ENCODE peak calls at places on chromosome 11, in seven cellular contexts. M is HCT116, O is GM12878, U is H1, W is HepG2, H is K562, P is SK-N-SH. E is an unnamed sample.

GRCh38 chr11:35945137-35945518 is 1.3 kb downstream of the LDLRAD3 start:
- DNase-seq in M (no peak), O (no peak), U (no peak), W (no peak), H (no peak), P (no peak), E (no peak)

GRCh38 chr11:87290304-87290922 is 252.7 kb downstream of the TMEM135 start:
- DNase-seq in M (peak), O (no peak), U (no peak), W (peak), H (peak), P (peak), E (peak)

GRCh38 chr11:14842002-14842401 is 50.0 kb downstream of the CYP2R1 start:
- DNase-seq in M (no peak), O (no peak), U (no peak), W (no peak), H (no peak), P (no peak), E (no peak)

GRCh38 chr11:129946256-129946655 is 50.9 kb upstream of the NFRKB start:
- DNase-seq in M (no peak), O (no peak), U (no peak), W (no peak), H (no peak), P (no peak), E (no peak)

GRCh38 chr11:19961225-19961624 is 199.1 kb downstream of the DBX1 start:
- DNase-seq in M (no peak), O (no peak), U (no peak), W (no peak), H (no peak), P (no peak), E (no peak)

GRCh38 chr11:129704831-129705230 is 110.8 kb upstream of the TMEM45B start:
- DNase-seq in M (no peak), O (no peak), U (no peak), W (no peak), H (no peak), P (no peak), E (no peak)

GRCh38 chr11:90438069-90438468 is 215.2 kb upstream of the CHORDC1 start:
- DNase-seq in M (no peak), O (no peak), U (no peak), W (no peak), H (no peak), P (no peak), E (no peak)

GRCh38 chr11:134542401-134543143 is 130.5 kb upstream of the B3GAT1 start:
- DNase-seq in M (peak), O (no peak), U (no peak), W (no peak), H (no peak), P (no peak), E (peak)

GRCh38 chr11:117919326-117920275 is 9.6 kb downstream of the TMPRSS13 start:
- DNase-seq in M (no peak), O (no peak), U (no peak), W (no peak), H (no peak), P (no peak), E (no peak)

GRCh38 chr11:65274734-65275682 is 13.2 kb downstream of the POLA2 start:
- DNase-seq in M (peak), O (no peak), U (peak), W (peak), H (peak), P (peak), E (peak)

GRCh38 chr11:125314264-125315087 is 149.9 kb downstream of the PKNOX2 start:
- DNase-seq in M (no peak), O (no peak), U (no peak), W (no peak), H (no peak), P (no peak), E (no peak)

GRCh38 chr11:17992916-17993315 is 19.9 kb downstream of the SERGEF start:
- DNase-seq in M (no peak), O (no peak), U (no peak), W (no peak), H (no peak), P (no peak), E (no peak)

GRCh38 chr11:61791737-61792309 is 576 bp downstream of the TMEM258 start:
- DNase-seq in M (peak), O (no peak), U (no peak), W (peak), H (peak), P (peak), E (peak)

GRCh38 chr11:112884012-112884767 is 77.0 kb upstream of the NCAM1 start:
- DNase-seq in M (no peak), O (no peak), U (no peak), W (no peak), H (no peak), P (no peak), E (no peak)

GRCh38 chr11:64765291-64765803 is 5.6 kb upstream of the PYGM start:
- DNase-seq in M (no peak), O (no peak), U (no peak), W (no peak), H (no peak), P (peak), E (no peak)

GRCh38 chr11:34637303-34637702 is 16.4 kb downstream of the EHF start:
- DNase-seq in M (no peak), O (no peak), U (no peak), W (no peak), H (no peak), P (no peak), E (no peak)

GRCh38 chr11:97432926-97433325 is 1043.1 kb downstream of the JRKL start:
- DNase-seq in M (no peak), O (no peak), U (no peak), W (no peak), H (no peak), P (no peak), E (no peak)

GRCh38 chr11:65556470-65557279 is 1.5 kb downstream of the LTBP3 start:
- DNase-seq in M (no peak), O (no peak), U (no peak), W (no peak), H (no peak), P (no peak), E (peak)

GRCh38 chr11:79325851-79326250 is 115.0 kb downstream of the TENM4 start:
- DNase-seq in M (no peak), O (no peak), U (no peak), W (no peak), H (no peak), P (no peak), E (no peak)

GRCh38 chr11:850777-851762 is 8.4 kb downstream of the TSPAN4 start:
- DNase-seq in M (no peak), O (no peak), U (no peak), W (no peak), H (peak), P (peak), E (no peak)
- TF ChIP-seq JUND in M (no peak), O (no peak), U (no peak), W (no peak), H (no peak), P (no peak), E (no peak)

GRCh38 chr11:2375341-2375853 is 1.7 kb upstream of the CD81 start:
- DNase-seq in M (no peak), O (no peak), U (no peak), W (peak), H (no peak), P (no peak), E (no peak)

GRCh38 chr11:2376751-2377451 is at the start of gene CD81:
- DNase-seq in M (no peak), O (no peak), U (no peak), W (no peak), H (peak), P (peak), E (peak)

GRCh38 chr11:2377511-2378443 is 667 bp downstream of the CD81 start:
- DNase-seq in M (no peak), O (no peak), U (no peak), W (no peak), H (peak), P (peak), E (peak)

GRCh38 chr11:2375964-2376551 is 1.1 kb upstream of the CD81 start:
- DNase-seq in M (no peak), O (no peak), U (no peak), W (no peak), H (no peak), P (no peak), E (peak)

DNA sequence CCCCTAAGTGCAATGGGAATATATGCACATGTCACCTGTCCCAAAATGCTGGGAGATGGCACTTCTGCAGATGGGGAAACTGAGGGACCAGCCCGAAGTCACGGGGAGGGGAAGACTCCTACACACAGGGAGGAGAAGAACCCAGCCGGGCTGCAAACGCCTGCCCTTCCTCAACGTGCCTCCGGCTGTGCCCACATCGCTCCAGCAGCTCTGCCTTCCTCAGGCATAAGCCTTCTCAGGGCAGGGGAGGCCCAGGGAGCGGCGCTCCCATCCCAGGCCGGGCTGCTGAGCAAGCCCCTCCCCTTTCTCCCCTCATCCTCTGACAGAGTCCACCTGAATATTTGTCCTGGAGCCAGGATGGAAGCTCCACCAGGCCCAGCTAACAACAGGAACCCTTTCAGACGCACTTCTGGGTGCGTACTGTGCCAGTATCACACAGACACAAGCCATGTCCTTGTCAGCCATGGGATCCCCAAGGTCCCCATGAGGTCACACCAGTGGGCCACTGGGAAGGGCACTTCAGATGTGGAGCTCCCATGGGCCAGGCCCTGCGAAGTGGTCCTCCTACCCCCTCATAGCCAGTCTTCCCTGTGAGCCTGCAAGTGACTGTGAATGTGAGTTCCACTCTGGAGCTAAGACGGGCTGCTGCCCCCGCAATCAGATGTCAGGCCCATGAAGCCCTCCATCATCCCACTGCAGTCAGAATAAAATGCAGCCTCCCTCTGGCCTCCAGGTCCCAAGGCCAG is 2.5 kb upstream of the CD81 start:
- DNase-seq in M (no peak), O (no peak), U (no peak), W (no peak), H (no peak), P (no peak), E (no peak)
- TF ChIP-seq JUND in M (no peak), O (no peak), U (no peak), W (no peak), H (no peak), P (no peak), E (no peak)

GRCh38 chr11:105969756-105970155 is 52.3 kb downstream of the MSANTD4 start:
- DNase-seq in M (no peak), O (no peak), U (no peak), W (no peak), H (no peak), P (no peak), E (no peak)

GRCh38 chr11:105979997-105980703 is 41.9 kb downstream of the MSANTD4 start:
- DNase-seq in M (no peak), O (no peak), U (no peak), W (no peak), H (no peak), P (no peak), E (no peak)

DNA sequence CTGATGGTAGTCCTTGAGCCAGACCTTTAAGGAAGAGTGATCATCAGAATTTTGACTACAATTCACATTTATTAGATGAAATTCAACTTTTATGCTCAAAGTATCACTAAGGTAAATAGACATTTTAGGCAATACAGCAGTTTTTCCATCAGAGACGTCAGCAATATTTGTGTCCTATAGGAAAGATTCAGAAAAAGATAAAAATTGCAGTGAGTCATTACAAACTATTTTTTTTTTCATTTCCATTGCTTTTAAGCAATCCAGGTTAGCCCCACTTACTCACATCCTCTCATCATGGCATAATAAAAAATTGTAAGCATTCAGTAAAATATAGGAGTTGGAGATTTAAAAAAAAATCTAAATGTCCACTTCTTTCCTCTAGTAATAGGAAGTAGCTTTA is 46.9 kb downstream of the MSANTD4 start:
- DNase-seq in M (no peak), O (no peak), U (no peak), W (no peak), H (no peak), P (no peak), E (no peak)
- TF ChIP-seq JUND in M (no peak), O (no peak), U (no peak), W (no peak), H (no peak), P (no peak), E (no peak)

GRCh38 chr11:119758291-119758690 is 29.3 kb upstream of the NECTIN1 start:
- DNase-seq in M (no peak), O (no peak), U (no peak), W (no peak), H (no peak), P (no peak), E (no peak)

GRCh38 chr11:119756169-119756568 is 27.2 kb upstream of the NECTIN1 start:
- DNase-seq in M (no peak), O (no peak), U (no peak), W (no peak), H (no peak), P (no peak), E (no peak)

GRCh38 chr11:119759747-119760412 is 30.9 kb upstream of the NECTIN1 start:
- DNase-seq in M (no peak), O (no peak), U (no peak), W (no peak), H (no peak), P (no peak), E (no peak)

GRCh38 chr11:119757378-119757777 is 28.4 kb upstream of the NECTIN1 start:
- DNase-seq in M (no peak), O (no peak), U (no peak), W (no peak), H (no peak), P (no peak), E (no peak)

GRCh38 chr11:119759324-119759723 is 30.3 kb upstream of the NECTIN1 start:
- DNase-seq in M (peak), O (no peak), U (no peak), W (no peak), H (peak), P (no peak), E (no peak)
- TF ChIP-seq JUND in M (peak), O (no peak), U (no peak), W (no peak), H (peak), P (no peak), E (no peak)

DNA sequence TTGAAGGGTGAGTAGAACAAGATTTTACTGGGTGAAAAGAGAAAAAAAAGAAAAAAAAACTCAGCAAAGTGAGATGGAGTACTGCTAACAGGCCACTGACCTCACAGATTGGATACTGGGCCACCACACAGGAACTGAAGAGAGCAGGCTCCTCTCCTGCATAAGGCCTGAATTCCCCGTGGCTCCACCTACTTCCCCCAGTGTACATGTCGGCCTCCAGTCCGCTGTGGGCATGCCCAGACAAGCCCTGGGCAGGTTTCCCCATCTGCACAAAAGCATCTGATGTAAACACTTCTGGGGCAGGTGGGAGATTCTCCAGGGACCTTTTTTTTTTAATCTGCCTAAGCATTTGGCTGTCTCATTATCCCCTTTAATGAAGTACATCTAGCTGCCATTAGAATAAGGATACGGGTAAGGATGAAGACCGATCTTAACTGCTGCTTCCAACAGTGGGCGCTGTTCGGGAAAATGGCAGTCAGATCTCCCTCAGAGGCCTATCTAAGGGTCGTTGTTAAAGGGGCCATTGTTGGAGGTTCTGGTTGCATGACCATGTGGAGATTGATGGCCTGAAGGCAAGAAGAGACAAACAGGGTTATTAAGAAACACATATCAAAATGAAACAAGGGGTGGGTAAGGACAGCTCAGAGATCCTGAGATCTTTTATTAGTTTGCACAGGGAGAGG is 48.5 kb downstream of the MS4A13 start:
- DNase-seq in M (no peak), O (no peak), U (no peak), W (no peak), H (no peak), P (no peak), E (peak)
- TF ChIP-seq JUND in M (no peak), O (no peak), U (no peak), W (no peak), H (no peak), P (no peak), E (no peak)